ENCODE peak calls at places on chromosomes 4 and X, in nine cellular contexts. B is sigmoid colon, O is suprapubic skin, I is esophagus muscularis mucosa, K is transverse colon, U is stomach, R is breast epithelium, Q is HCT116, M is K562. Y is an unnamed sample. For H3K36me3, the result is how much of the 10 kb centered on the place peaks cover.

GRCh38 chr4:5639556-5639955 is 68.8 kb downstream of the EVC2 start:
- DNase-seq in Q (no peak), R (no peak), B (no peak), O (no peak), M (no peak), U (no peak), I (no peak), K (no peak), Y (no peak)

GRCh38 chr4:26067035-26067434 is 153.0 kb downstream of the SMIM20 start:
- DNase-seq in M (no peak), Q (no peak), U (no peak), R (no peak), O (no peak), I (no peak), B (no peak), K (no peak), Y (no peak)

GRCh38 chr4:3834921-3835521 is 68.8 kb downstream of the ADRA2C start:
- DNase-seq in B (no peak), M (no peak), I (no peak), Q (no peak), K (no peak), U (no peak), O (no peak), R (no peak), Y (no peak)

GRCh38 chr4:2244947-2245786 is 3.2 kb upstream of the HAUS3 start:
- DNase-seq in O (no peak), I (no peak), R (peak), B (no peak), M (no peak), Q (no peak), K (no peak), U (no peak), Y (peak)

GRCh38 chrX:53223955-53224859 is 800 bp downstream of the KDM5C start:
- DNase-seq in U (no peak), I (no peak), Q (peak), O (peak), M (peak), R (peak), K (peak), B (no peak), Y (no peak)

GRCh38 chr4:37648084-37648817 is 37.9 kb downstream of the RELL1 start:
- DNase-seq in Q (peak), M (no peak), R (peak), I (no peak), U (peak), K (peak), O (peak), B (peak), Y (no peak)

GRCh38 chrX:47843363-47843762 is 6.7 kb downstream of the ZNF81 start:
- DNase-seq in O (no peak), I (no peak), Q (no peak), K (no peak), B (no peak), U (no peak), R (no peak), M (no peak), Y (no peak)

GRCh38 chrX:69107231-69107739 is 58.0 kb downstream of the PJA1 start:
- DNase-seq in O (no peak), B (no peak), I (no peak), U (peak), R (no peak), M (peak), Q (no peak), K (no peak), Y (no peak)

GRCh38 chr4:98470831-98471230 is 187.6 kb downstream of the TSPAN5 start:
- DNase-seq in O (no peak), R (no peak), M (peak), Q (no peak), U (no peak), I (no peak), K (no peak), B (no peak), Y (no peak)

GRCh38 chr4:74223801-74224200 is 65.9 kb downstream of the MTHFD2L start:
- DNase-seq in K (no peak), U (no peak), M (no peak), R (no peak), Q (no peak), I (no peak), B (no peak), O (no peak), Y (no peak)

GRCh38 chr4:86613734-86614133 is 19.6 kb downstream of the PTPN13 start:
- DNase-seq in B (no peak), Q (no peak), I (no peak), K (no peak), M (no peak), O (no peak), U (no peak), R (no peak), Y (no peak)

GRCh38 chr4:141081921-141082381 is 51.3 kb downstream of the RNF150 start:
- DNase-seq in K (no peak), U (no peak), Q (no peak), R (no peak), B (no peak), M (no peak), I (no peak), O (no peak), Y (no peak)

GRCh38 chr4:54588404-54588803 is 69.4 kb upstream of the KIT start:
- DNase-seq in I (no peak), R (no peak), B (no peak), U (no peak), O (no peak), K (no peak), M (peak), Q (no peak), Y (no peak)

GRCh38 chr4:176043838-176044588 is 21.6 kb upstream of the WDR17 start:
- DNase-seq in R (no peak), I (no peak), U (no peak), Q (no peak), K (no peak), B (no peak), O (no peak), M (no peak), Y (no peak)

GRCh38 chr4:181219783-181220416 is 1023.3 kb upstream of the TENM3 start:
- DNase-seq in U (no peak), B (no peak), M (no peak), Q (no peak), O (no peak), R (no peak), K (no peak), I (no peak), Y (no peak)

GRCh38 chr4:151569650-151570049 is 160.7 kb downstream of the FHIP1A start:
- DNase-seq in Q (no peak), I (no peak), O (no peak), M (no peak), B (no peak), R (no peak), U (no peak), K (no peak), Y (no peak)

GRCh38 chr4:84418032-84418709 is 80.9 kb downstream of the NKX6-1 start:
- DNase-seq in U (no peak), I (no peak), O (no peak), B (no peak), Q (no peak), M (no peak), R (no peak), K (peak), Y (no peak)

GRCh38 chrX:55648434-55648833 is 25.2 kb downstream of the FOXR2 start:
- DNase-seq in M (no peak), B (no peak), O (no peak), K (no peak), R (no peak), Q (no peak), I (no peak), U (no peak), Y (no peak)

GRCh38 chr4:1533501-1534064 is 127.3 kb upstream of the NKX1-1 start:
- DNase-seq in M (no peak), R (no peak), O (no peak), K (no peak), B (no peak), U (no peak), I (no peak), Q (no peak), Y (no peak)

GRCh38 chrX:149628280-149628679 is 3.3 kb downstream of the TMEM185A start:
- DNase-seq in U (no peak), Q (no peak), B (no peak), R (no peak), K (no peak), I (no peak), O (no peak), M (no peak), Y (no peak)

GRCh38 chr4:6031831-6032230 is 13.6 kb upstream of the C4orf50 start:
- DNase-seq in K (no peak), U (no peak), Q (no peak), I (no peak), M (no peak), R (no peak), O (no peak), B (no peak), Y (no peak)

GRCh38 chr4:145795535-145795934 is 115.6 kb downstream of the C4orf51 start:
- DNase-seq in R (no peak), B (no peak), M (no peak), O (no peak), I (no peak), Q (no peak), U (no peak), K (no peak), Y (no peak)

GRCh38 chr4:159107203-159107921 is 4.5 kb downstream of the RAPGEF2 start:
- DNase-seq in I (no peak), O (no peak), R (no peak), Q (no peak), K (no peak), B (no peak), M (no peak), U (no peak), Y (no peak)

GRCh38 chr4:152063301-152064235 is 302.8 kb upstream of the GATB start:
- DNase-seq in B (no peak), I (no peak), Q (no peak), U (peak), O (peak), M (no peak), R (no peak), K (peak), Y (no peak)

GRCh38 chrX:17788956-17789562 is 51.8 kb downstream of the SCML1 start:
- DNase-seq in K (no peak), Q (no peak), B (no peak), M (no peak), R (no peak), I (no peak), U (no peak), O (no peak), Y (no peak)

GRCh38 chr4:5050520-5050955 is 742 bp upstream of the STK32B start:
- DNase-seq in M (peak), R (no peak), Q (peak), K (peak), U (peak), O (peak), B (peak), I (peak), Y (peak)

GRCh38 chr4:166726832-166727231 is 507.5 kb downstream of the SPOCK3 start:
- DNase-seq in Q (no peak), U (no peak), O (no peak), B (no peak), I (no peak), K (no peak), M (no peak), R (no peak), Y (no peak)

GRCh38 chrX:10608099-10608498 is 12.3 kb downstream of the MID1 start:
- DNase-seq in O (no peak), M (no peak), Q (no peak), I (no peak), U (no peak), K (peak), R (no peak), B (no peak), Y (no peak)

GRCh38 chr4:67201334-67201733 is 344.0 kb downstream of the CENPC start:
- DNase-seq in Q (no peak), U (no peak), B (no peak), M (no peak), K (no peak), I (no peak), R (no peak), O (no peak), Y (no peak)

GRCh38 chr4:64341711-64342110 is 67.5 kb downstream of the TECRL start:
- DNase-seq in R (no peak), U (no peak), O (no peak), M (no peak), B (no peak), K (no peak), Q (no peak), I (no peak), Y (no peak)

GRCh38 chr4:158094413-158095110 is 78.3 kb downstream of the GASK1B start:
- DNase-seq in K (no peak), Q (peak), I (no peak), U (no peak), M (no peak), B (no peak), O (no peak), R (peak), Y (no peak)

GRCh38 chr4:177239878-177240277 is 69.8 kb upstream of the NEIL3 start:
- DNase-seq in M (no peak), U (no peak), R (no peak), Q (no peak), K (no peak), B (no peak), O (no peak), I (no peak), Y (no peak)

GRCh38 chr4:163171590-163171989 is 4.9 kb upstream of the NAF1 start:
- DNase-seq in R (no peak), O (no peak), Q (no peak), U (no peak), K (no peak), I (no peak), M (no peak), B (no peak), Y (no peak)

GRCh38 chr4:140116442-140117104 is 37.4 kb downstream of the MAML3 start:
- DNase-seq in Q (no peak), I (no peak), U (no peak), R (no peak), B (no peak), K (no peak), O (no peak), M (no peak), Y (no peak)

GRCh38 chrX:41045960-41046567 is 39.2 kb upstream of the USP9X start:
- DNase-seq in K (peak), M (no peak), I (no peak), Q (no peak), O (no peak), B (peak), R (no peak), U (no peak), Y (no peak)

GRCh38 chr4:108830509-108831244 is 67.8 kb upstream of the ETNPPL start:
- DNase-seq in I (no peak), Q (no peak), M (no peak), K (peak), U (peak), O (no peak), B (no peak), R (no peak), Y (no peak)

GRCh38 chr4:145735330-145735638 is 55.3 kb downstream of the C4orf51 start:
- DNase-seq in R (peak), Q (no peak), K (no peak), O (no peak), M (no peak), I (no peak), U (no peak), B (no peak), Y (no peak)

GRCh38 chrX:137548261-137548660 is 17.7 kb upstream of the ZIC3 start:
- DNase-seq in K (no peak), M (no peak), O (no peak), B (no peak), Q (no peak), I (no peak), R (no peak), U (no peak), Y (no peak)

DNA sequence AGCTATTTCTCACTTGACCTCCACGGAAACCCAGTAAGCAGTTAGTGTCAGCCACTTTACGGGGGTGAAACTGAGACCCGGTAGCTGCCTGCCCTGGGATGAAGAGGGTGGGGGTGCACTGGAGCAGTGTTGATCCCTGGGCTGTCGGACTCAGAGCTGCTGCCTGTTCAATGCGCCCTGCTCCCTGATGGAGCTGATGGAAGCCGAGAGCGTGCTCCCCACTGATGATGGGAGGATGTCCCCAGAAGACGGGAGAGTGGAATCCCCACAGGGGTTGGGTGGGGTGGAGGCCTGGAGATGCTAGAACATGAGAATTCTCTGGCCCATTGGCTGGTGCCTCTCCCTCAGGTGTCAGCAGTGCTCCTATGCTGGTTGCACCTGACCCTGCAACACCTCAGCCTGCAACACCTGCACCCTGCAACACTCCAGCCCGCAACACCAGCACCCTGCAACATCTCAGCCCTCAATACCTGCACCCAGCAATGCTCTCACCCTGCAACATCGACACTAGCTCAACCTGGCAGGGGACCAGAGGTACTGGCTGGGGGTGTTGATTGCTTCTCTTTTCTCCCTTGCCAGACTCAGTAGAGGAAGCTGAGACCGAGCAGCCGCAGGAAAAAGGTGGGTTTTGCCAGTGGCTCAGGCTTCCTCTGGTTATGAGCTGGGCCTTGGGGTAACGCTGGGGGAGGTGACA is 25.7 kb downstream of the SH3TC1 start:
- DNase-seq in Q (no peak), U (no peak), M (no peak), O (no peak), B (no peak), R (no peak), K (no peak), I (no peak), Y (no peak)
- H3K36me3 ChIP-seq in Q (under half), U (half or more), M (under half), O (under half), B (under half), R (under half), K (under half), I (under half), Y (under half)

DNA sequence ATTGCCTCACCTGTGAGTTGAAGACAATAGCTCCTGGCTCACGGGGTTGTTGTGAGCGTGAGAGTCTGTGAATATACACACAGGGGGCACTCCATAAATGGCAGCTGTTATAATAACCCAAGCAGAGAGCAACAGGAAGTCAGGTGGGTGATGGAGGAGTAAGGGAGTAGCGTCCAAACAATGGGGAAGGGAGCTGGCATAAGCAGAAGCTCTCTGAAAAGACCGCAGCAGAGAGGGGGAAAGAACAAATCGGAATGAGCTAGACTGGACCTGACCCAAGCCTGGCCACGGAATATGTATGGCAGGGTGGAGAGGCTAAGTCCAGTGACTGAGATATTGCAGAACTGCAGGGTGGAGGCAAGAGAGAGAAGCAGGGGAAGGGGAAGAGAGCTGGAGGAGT is 6.6 kb upstream of the GJB1 start:
- DNase-seq in M (no peak), Q (no peak), R (no peak), B (no peak), O (no peak), U (no peak), K (peak), I (no peak), Y (no peak)
- TF ChIP-seq POLR2A in M (no peak), Q (no peak), R (no peak), B (no peak), O (no peak), U (no peak), K (no peak), I (no peak), Y (no peak)

GRCh38 chr4:8391972-8392371 is 48.6 kb downstream of the ACOX3 start:
- DNase-seq in R (peak), K (peak), M (no peak), Q (no peak), O (no peak), I (peak), B (peak), U (no peak), Y (no peak)

GRCh38 chr4:8394806-8395205 is 45.7 kb downstream of the ACOX3 start:
- DNase-seq in K (no peak), U (no peak), I (no peak), Q (no peak), M (no peak), R (no peak), B (no peak), O (peak), Y (no peak)

GRCh38 chr4:8392591-8393190 is 47.8 kb downstream of the ACOX3 start:
- DNase-seq in M (no peak), O (no peak), U (no peak), I (no peak), K (no peak), B (no peak), Q (no peak), R (no peak), Y (no peak)

GRCh38 chr4:8394125-8394524 is 46.4 kb downstream of the ACOX3 start:
- DNase-seq in Q (no peak), K (peak), R (peak), U (peak), O (peak), I (no peak), M (no peak), B (peak), Y (no peak)

DNA sequence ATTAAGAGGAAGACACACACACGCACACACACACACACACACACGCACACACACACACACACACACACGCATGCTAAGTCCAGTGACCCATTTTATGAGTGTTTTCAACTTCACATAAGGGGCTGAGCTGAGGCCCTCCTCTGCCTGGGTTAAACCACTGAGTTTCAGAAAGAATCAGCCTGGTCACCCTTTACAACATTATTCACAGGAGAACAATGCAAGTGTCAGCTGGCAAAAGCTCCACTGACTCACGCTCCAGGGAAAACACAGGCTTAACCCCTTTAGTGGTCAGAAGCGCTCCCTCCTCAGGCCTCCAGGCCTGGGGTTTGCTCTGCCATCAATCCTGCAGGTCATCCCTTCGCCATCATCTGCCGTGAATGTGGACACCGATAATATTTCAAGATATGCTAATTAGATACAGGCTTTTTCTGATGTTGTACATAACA is 46.9 kb downstream of the ACOX3 start:
- DNase-seq in B (peak), I (peak), O (no peak), M (no peak), U (no peak), R (peak), K (peak), Q (no peak), Y (no peak)
- TF ChIP-seq POLR2AphosphoS5 in B (peak), I (peak), O (no peak), M (no peak), U (peak), R (no peak), K (no peak), Q (no peak), Y (peak)

DNA sequence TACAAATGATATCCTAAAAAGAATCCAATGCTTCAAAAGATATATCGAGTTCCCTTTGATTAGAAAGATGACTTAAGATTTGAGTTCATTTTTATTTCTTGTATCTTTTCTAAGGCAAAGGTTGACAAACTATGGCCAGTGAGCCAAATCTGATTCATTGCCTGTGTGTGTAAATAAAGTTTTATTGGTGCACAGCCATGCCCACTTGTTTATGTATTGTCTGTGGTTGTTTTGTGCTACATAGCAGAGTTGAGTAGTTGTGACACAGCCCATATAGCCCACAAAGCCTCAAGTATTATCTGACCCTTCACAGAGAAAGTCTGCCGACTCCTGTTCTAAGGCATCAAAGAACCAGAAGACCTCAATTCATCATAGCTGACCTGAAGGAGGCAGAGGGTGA is 32.2 kb upstream of the EIF1AX start:
- DNase-seq in K (no peak), B (no peak), O (no peak), U (no peak), M (no peak), Q (no peak), R (no peak), I (no peak), Y (no peak)
- H3K36me3 ChIP-seq in K (under half), B (under half), O (under half), U (half or more), M (half or more), Q (under half), R (under half), I (under half), Y (under half)

GRCh38 chr4:184384056-184384809 is 90.1 kb downstream of the IRF2 start:
- DNase-seq in K (peak), M (no peak), Q (no peak), B (peak), I (no peak), U (peak), O (no peak), R (peak), Y (no peak)
- TF ChIP-seq POLR2A in K (peak), M (no peak), Q (no peak), B (no peak), I (no peak), U (peak), O (no peak), R (no peak), Y (no peak)

GRCh38 chrX:51743179-51743957 is at the start of gene GSPT2:
- DNase-seq in B (peak), Q (no peak), R (peak), O (peak), K (peak), M (peak), I (no peak), U (peak), Y (no peak)
- TF ChIP-seq POLR2AphosphoS5 in B (peak), Q (no peak), R (no peak), O (no peak), K (peak), M (no peak), I (peak), U (no peak), Y (no peak)

Y was measured in vagina.